ENCODE peak calls at places on chromosomes 16 and 17, in four cellular contexts. Y, W, T and V are unnamed samples.

GRCh38 chr17:15154618-15155017 is 110.5 kb downstream of the PMP22 start:
- DNase-seq in W (no peak), T (no peak), Y (no peak), V (no peak)

GRCh38 chr16:56198755-56199114 is 7.4 kb downstream of the GNAO1 start:
- DNase-seq in Y (no peak), W (no peak), T (no peak), V (no peak)

GRCh38 chr17:72934927-72935326 is 157.6 kb downstream of the SLC39A11 start:
- DNase-seq in Y (no peak), W (no peak), T (no peak), V (no peak)

GRCh38 chr17:61486135-61487120 is 34.2 kb downstream of the TBX4 start:
- DNase-seq in T (no peak), Y (no peak), W (peak; percentile 82), V (peak; percentile 65)

GRCh38 chr17:2023692-2024571 is 1.2 kb downstream of the RTN4RL1 start:
- DNase-seq in T (peak; percentile 76), W (peak; percentile 60), Y (no peak), V (no peak)

GRCh38 chr17:49375544-49375943 is 13.5 kb upstream of the ZNF652 start:
- DNase-seq in W (no peak), T (no peak), Y (no peak), V (no peak)

GRCh38 chr17:79036609-79037008 is 12.6 kb downstream of the C1QTNF1 start:
- DNase-seq in T (no peak), Y (no peak), W (no peak), V (peak; percentile 74)

GRCh38 chr16:82363026-82363816 is 193.2 kb upstream of the MPHOSPH6 start:
- DNase-seq in W (peak; percentile 45), Y (no peak), T (no peak), V (no peak)

GRCh38 chr16:3023415-3023668 is 400 bp downstream of the HCFC1R1 start:
- DNase-seq in W (no peak), T (no peak), Y (peak; percentile 47), V (peak; percentile 84)

GRCh38 chr16:84497418-84497817 is 7.0 kb downstream of the MEAK7 start:
- DNase-seq in Y (no peak), W (no peak), T (no peak), V (peak; percentile 49)

GRCh38 chr17:68576811-68577551 is 24.2 kb downstream of the FAM20A start:
- DNase-seq in Y (peak; percentile 37), T (peak; percentile 52), W (no peak), V (no peak)

GRCh38 chr17:44137891-44138709 is 3.6 kb upstream of the HROB start:
- DNase-seq in Y (peak; percentile 63), T (peak; percentile 28), W (peak; percentile 51), V (peak; percentile 98)

GRCh38 chr17:882827-883585 is 96.6 kb downstream of the NXN start:
- DNase-seq in T (peak; percentile 60), W (peak; percentile 71), Y (peak; percentile 78), V (peak; percentile 85)

GRCh38 chr16:88502371-88502770 is 49.3 kb downstream of the ZFPM1 start:
- DNase-seq in T (no peak), W (no peak), Y (no peak), V (no peak)

GRCh38 chr17:49996495-49997255 is 1.7 kb upstream of the DLX3 start:
- DNase-seq in W (peak; percentile 80), Y (peak; percentile 46), T (peak; percentile 60), V (no peak)

GRCh38 chr16:84841787-84842300 is 22.1 kb downstream of the CRISPLD2 start:
- DNase-seq in Y (no peak), T (no peak), W (no peak), V (no peak)

GRCh38 chr16:19223235-19223847 is 55.3 kb downstream of the SYT17 start:
- DNase-seq in T (peak; percentile 67), W (peak; percentile 14), Y (no peak), V (no peak)

GRCh38 chr17:50909765-50910661 is 43.9 kb upstream of the TOB1 start:
- DNase-seq in T (peak; percentile 42), W (no peak), Y (no peak), V (no peak)

GRCh38 chr17:57890857-57891232 is 41.0 kb upstream of the MRPS23 start:
- DNase-seq in Y (no peak), T (no peak), W (no peak), V (no peak)

GRCh38 chr16:23274968-23275367 is 27.1 kb upstream of the SCNN1B start:
- DNase-seq in T (no peak), Y (no peak), W (no peak), V (no peak)

GRCh38 chr16:117381-118365 is 20.8 kb downstream of the NPRL3 start:
- DNase-seq in Y (peak; percentile 45), W (peak; percentile 85), T (peak; percentile 56), V (no peak)

GRCh38 chr17:70365098-70365583 is 195.8 kb downstream of the KCNJ2 start:
- DNase-seq in Y (no peak), T (no peak), W (no peak), V (no peak)

GRCh38 chr17:72136692-72137550 is 16.1 kb downstream of the SOX9 start:
- DNase-seq in T (no peak), W (no peak), Y (no peak), V (no peak)

DNA sequence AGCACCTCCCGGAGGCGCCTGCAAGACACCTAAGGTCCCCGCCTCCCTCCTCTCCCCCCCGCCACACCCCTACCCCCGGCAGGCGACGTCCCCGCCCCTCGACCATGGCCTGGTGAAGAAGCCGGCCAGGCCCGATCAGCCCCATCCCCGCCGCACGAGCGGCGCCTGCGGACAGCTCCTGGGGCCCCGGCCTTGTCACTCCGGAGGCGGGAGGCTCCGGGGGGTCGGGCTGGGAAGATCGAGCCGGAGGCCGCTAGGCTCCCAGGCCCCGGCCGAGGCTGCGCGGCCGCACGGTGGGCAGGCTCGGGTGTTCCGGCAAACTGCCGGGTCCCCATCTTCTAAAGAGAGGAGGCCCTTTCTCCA is 386 bp upstream of the ACE start:
- DNase-seq in T (no peak), W (peak; percentile 70), Y (no peak), V (no peak)
- H3K4me3 ChIP-seq in T (peak overlapping the region; percentile 49), W (peak overlapping the region; percentile 54), Y (peak overlapping the region; percentile 74), V (peak overlapping the region; percentile 72)

GRCh38 chr17:77880702-77881450 is 77.6 kb upstream of the TNRC6C start:
- DNase-seq in Y (no peak), T (no peak), W (no peak), V (no peak)
- H3K27ac ChIP-seq in Y (peak overlapping the region; percentile 83), T (no peak overlapping the region), W (no peak overlapping the region), V (peak overlapping the region; percentile 47)

GRCh38 chr17:4420692-4421131 is 13.0 kb upstream of the SPNS3 start:
- DNase-seq in Y (no peak), W (peak; percentile 83), T (peak; percentile 80), V (no peak)
- TF ChIP-seq CTCF in Y (peak; percentile 87), W (peak; percentile 86), T (peak; percentile 78), V (peak; percentile 65)

GRCh38 chr17:20073056-20073979 is 64.2 kb downstream of the SPECC1 start:
- DNase-seq in W (no peak), Y (peak; percentile 67), T (peak; percentile 56), V (no peak)
- H3K4me3 ChIP-seq in W (no peak overlapping the region), Y (peak overlapping the region; percentile 56), T (no peak overlapping the region), V (peak overlapping the region; percentile 60)

DNA sequence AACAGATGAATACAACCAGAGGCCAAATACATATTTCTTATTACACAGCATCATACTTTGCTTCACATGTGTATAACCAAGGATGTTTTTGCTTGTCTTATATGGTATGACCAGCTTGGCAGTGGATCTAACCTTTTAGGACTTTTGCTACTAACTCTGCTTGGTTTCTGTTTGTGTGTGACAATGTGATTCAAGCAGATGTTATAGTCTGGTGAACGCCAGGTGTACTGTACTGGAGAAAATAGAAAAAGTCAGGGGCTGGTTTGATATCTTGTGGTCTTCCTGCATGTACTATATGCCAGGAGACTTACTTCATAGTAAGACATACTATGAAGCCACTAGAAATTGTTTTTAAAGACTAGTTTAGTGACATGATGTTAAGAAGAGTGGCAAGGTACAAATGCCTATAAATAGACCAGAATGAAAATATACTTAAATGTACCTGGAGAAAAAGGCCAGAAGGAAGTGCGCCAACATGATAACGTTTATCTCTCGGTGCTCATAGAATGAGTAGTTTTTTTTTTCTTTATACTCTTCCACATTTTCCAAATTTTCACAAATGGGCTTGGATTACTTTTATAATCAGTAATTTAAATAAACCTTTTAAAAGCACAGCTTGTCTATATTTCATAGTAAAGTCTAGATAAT is 112.2 kb downstream of the PRKCA start:
- DNase-seq in T (no peak), W (no peak), Y (no peak), V (no peak)
- H3K27ac ChIP-seq in T (no peak overlapping the region), W (no peak overlapping the region), Y (no peak overlapping the region), V (no peak overlapping the region)